ENCODE peak calls at places on chromosomes 3 and 15, in eight cellular contexts. V is GM12891, P is RCC 7860, S is Right ventricle myocardium superior, F is KBM-7, T is upper lobe of right lung, H is NCI-H526, M is GM12865. N is an unnamed sample.

GRCh38 chr3:187544326-187544725 is 125.9 kb downstream of the SST start:
- DNase-seq in F (no peak), H (no peak), V (no peak), P (no peak), T (no peak), S (no peak), M (no peak), N (no peak)

GRCh38 chr3:126422121-126422520 is 27.4 kb downstream of the CFAP100 start:
- DNase-seq in V (no peak), H (no peak), P (no peak), M (no peak), F (no peak), S (peak), T (no peak), N (no peak)

GRCh38 chr3:154018100-154018696 is 103.0 kb upstream of the ARHGEF26 start:
- DNase-seq in V (no peak), H (peak), S (no peak), F (peak), P (no peak), M (peak), T (no peak), N (peak)

GRCh38 chr3:180011927-180012326 is 24.8 kb downstream of the PEX5L start:
- DNase-seq in P (no peak), F (no peak), T (no peak), S (no peak), H (no peak), V (no peak), M (no peak), N (no peak)

GRCh38 chr3:170420307-170420821 is 1.7 kb downstream of the CLDN11 start:
- DNase-seq in S (no peak), P (no peak), H (peak), T (no peak), F (peak), V (no peak), M (no peak), N (no peak)

GRCh38 chr3:193638833-193639232 is 45.8 kb downstream of the OPA1 start:
- DNase-seq in H (no peak), P (no peak), S (no peak), M (no peak), V (no peak), F (no peak), T (no peak), N (no peak)

GRCh38 chr3:72058493-72059081 is 273.6 kb upstream of the PROK2 start:
- DNase-seq in V (no peak), H (peak), S (peak), M (no peak), T (no peak), P (no peak), F (no peak), N (no peak)

GRCh38 chr3:104903064-104903463 is 463.6 kb upstream of the ALCAM start:
- DNase-seq in S (no peak), F (no peak), V (no peak), P (no peak), T (no peak), H (no peak), M (no peak), N (no peak)

GRCh38 chr15:100781961-100782525 is 97.6 kb upstream of the ALDH1A3 start:
- DNase-seq in H (no peak), P (no peak), M (no peak), V (no peak), F (no peak), T (no peak), S (no peak), N (no peak)

GRCh38 chr3:76321615-76322014 is 536.3 kb upstream of the ZNF717 start:
- DNase-seq in S (no peak), M (peak), H (no peak), P (no peak), V (no peak), T (no peak), F (no peak), N (no peak)

GRCh38 chr15:50044406-50044805 is 74.6 kb downstream of the ATP8B4 start:
- DNase-seq in M (no peak), V (no peak), T (no peak), P (no peak), H (no peak), F (no peak), S (no peak), N (no peak)

N was measured in NAMALWA.